ENCODE peak calls at places on chromosomes 12 and 14, in ten cellular contexts. T is NCI-H460; K is stimulated activated naive CD8-positive, alpha-beta T cell treated with anti-CD3 and anti-CD28 coated beads, Interleukin-15, amount 100 ng/mL, for 72 hours; Y is erythroblast; C is AG10803; Z is GF-D8; V is hippocampal formation; R is stimulated activated CD4-positive, alpha-beta T cell treated with anti-CD3 and anti-CD28 coated beads, Interleukin-2, amount 100 ng/mL, for 24 hours; W is tibial artery; N is amniotic epithelial cell. E is an unnamed sample.
A peak's percentile ranks its signal among the peaks of the same experiment; 100 is the strongest.

GRCh38 chr12:32569256-32569655 is 109.8 kb upstream of the DNM1L start:
- DNase-seq in T (no peak), K (no peak), Y (no peak), C (no peak), Z (no peak), V (no peak), R (no peak), W (no peak), N (no peak), E (no peak)

GRCh38 chr12:81128930-81129554 is 51.2 kb downstream of the ACSS3 start:
- DNase-seq in T (peak; percentile 58), K (no peak), Y (peak; percentile 27), C (peak; percentile 51), Z (no peak), V (peak; percentile 61), R (no peak), W (no peak), N (peak; percentile 47), E (no peak)

GRCh38 chr14:23430733-23431105 is 4.7 kb downstream of the MYH7 start:
- DNase-seq in T (no peak), K (no peak), Y (no peak), C (peak; percentile 6), Z (no peak), V (peak; percentile 68), R (no peak), W (peak; percentile 12), N (peak; percentile 1), E (no peak)

GRCh38 chr14:60332869-60333268 is 83.8 kb downstream of the PPM1A start:
- DNase-seq in T (no peak), K (no peak), Y (no peak), C (no peak), Z (no peak), V (no peak), R (no peak), W (no peak), N (no peak), E (no peak)

GRCh38 chr14:26204954-26205479 is 392.8 kb downstream of the NOVA1 start:
- DNase-seq in T (no peak), K (no peak), Y (no peak), C (no peak), Z (no peak), V (no peak), R (no peak), W (peak; percentile 21), N (no peak), E (peak; percentile 43)

GRCh38 chr12:100991059-100991562 is 196.5 kb downstream of the ANO4 start:
- DNase-seq in T (no peak), K (no peak), Y (no peak), C (no peak), Z (no peak), V (no peak), R (no peak), W (no peak), N (no peak), E (no peak)

GRCh38 chr12:48084066-48084465 is 21.8 kb downstream of the SENP1 start:
- DNase-seq in T (peak; percentile 11), K (no peak), Y (peak; percentile 50), C (peak; percentile 36), Z (no peak), V (peak; percentile 21), R (no peak), W (no peak), N (peak; percentile 32), E (no peak)

GRCh38 chr12:11797317-11797913 is 147.9 kb downstream of the ETV6 start:
- DNase-seq in T (no peak), K (no peak), Y (no peak), C (peak; percentile 95), Z (peak; percentile 32), V (no peak), R (no peak), W (no peak), N (peak; percentile 80), E (no peak)

GRCh38 chr14:67999693-68000384 is 180.3 kb downstream of the RAD51B start:
- DNase-seq in T (no peak), K (no peak), Y (no peak), C (peak; percentile 81), Z (no peak), V (no peak), R (no peak), W (no peak), N (peak; percentile 88), E (no peak)

GRCh38 chr14:100159107-100159864 is at the start of gene DEGS2:
- DNase-seq in T (no peak), K (peak; percentile 58), Y (no peak), C (no peak), Z (no peak), V (no peak), R (peak; percentile 73), W (no peak), N (no peak), E (no peak)

GRCh38 chr12:94208433-94208921 is 60.1 kb downstream of the PLXNC1 start:
- DNase-seq in T (no peak), K (peak; percentile 45), Y (peak; percentile 88), C (no peak), Z (no peak), V (no peak), R (peak; percentile 49), W (no peak), N (peak; percentile 24), E (no peak)

GRCh38 chr12:77946541-77947021 is 115.9 kb downstream of the NAV3 start:
- DNase-seq in T (no peak), K (no peak), Y (no peak), C (peak; percentile 88), Z (no peak), V (no peak), R (no peak), W (no peak), N (peak; percentile 54), E (no peak)

E was measured in left lobe of liver.